ENCODE peak calls at places on chromosome 21, in five cellular contexts. M is myocyte, W is keratinocyte, Q is H4, S is hepatocyte. D is an unnamed sample.

GRCh38 chr21:42243026-42243425 is 24.1 kb downstream of the ABCG1 start:
- DNase-seq in M (no peak), W (no peak), S (no peak), Q (no peak), D (no peak)

GRCh38 chr21:35508389-35508888 is 459.3 kb upstream of the RUNX1 start:
- DNase-seq in M (peak; percentile 90), Q (peak; percentile 83), W (no peak), S (peak; percentile 37), D (no peak)

GRCh38 chr21:45415943-45416611 is 11.1 kb downstream of the COL18A1 start:
- DNase-seq in S (peak; percentile 3), W (no peak), Q (no peak), M (no peak), D (no peak)

GRCh38 chr21:44854391-44854663 is 19.2 kb downstream of the PTTG1IP start:
- DNase-seq in M (no peak), Q (no peak), S (no peak), W (no peak), D (no peak)

GRCh38 chr21:43772368-43772870 is 3.7 kb downstream of the CSTB start:
- DNase-seq in W (no peak), Q (no peak), M (no peak), S (no peak), D (no peak)

GRCh38 chr21:45328198-45329087 is 40.7 kb upstream of the POFUT2 start:
- DNase-seq in W (no peak), M (no peak), Q (no peak), S (no peak), D (no peak)

GRCh38 chr21:33943293-33943692 is 27.7 kb upstream of the ATP5PO start:
- DNase-seq in M (no peak), S (no peak), W (no peak), Q (no peak), D (no peak)

GRCh38 chr21:20592482-20592881 is 405.7 kb upstream of the NCAM2 start:
- DNase-seq in S (no peak), Q (no peak), W (no peak), M (no peak), D (no peak)

GRCh38 chr21:34801519-34802132 is 132.8 kb downstream of the CLIC6 start:
- DNase-seq in M (no peak), Q (peak; percentile 30), W (no peak), S (peak; percentile 38), D (no peak)

GRCh38 chr21:31665397-31665796 is 5.9 kb downstream of the SOD1 start:
- DNase-seq in W (no peak), M (no peak), S (no peak), Q (no peak), D (no peak)

GRCh38 chr21:43797925-43798715 is 8.7 kb downstream of the RRP1 start:
- DNase-seq in Q (no peak), W (no peak), S (no peak), M (no peak), D (no peak)